ENCODE peak calls at places on chromosome 10, in five cellular contexts. L is cardiac muscle cell, E is mucosa of descending colon, G is IMR-90, M is astrocyte. V is an unnamed sample.

GRCh38 chr10:124092270-124093075 is 925 bp downstream of the CHST15 start:
- DNase-seq in L (peak; percentile 54), E (peak; percentile 65), G (no peak), M (peak; percentile 29), V (peak; percentile 57)

GRCh38 chr10:26755443-26755903 is 58.0 kb downstream of the PDSS1 start:
- DNase-seq in L (peak; percentile 51), E (no peak), G (peak; percentile 65), M (peak; percentile 52), V (no peak)

GRCh38 chr10:76149602-76150138 is 718.2 kb downstream of the LRMDA start:
- DNase-seq in L (no peak), E (no peak), G (no peak), M (no peak), V (no peak)

GRCh38 chr10:58797356-58797755 is 284.7 kb downstream of the BICC1 start:
- DNase-seq in L (no peak), E (no peak), G (peak; percentile 42), M (peak; percentile 51), V (no peak)

GRCh38 chr10:77578583-77579227 is 58.9 kb downstream of the KCNMA1 start:
- DNase-seq in L (no peak), E (no peak), G (peak; percentile 90), M (peak; percentile 37), V (no peak)

GRCh38 chr10:126663328-126663727 is 7.2 kb downstream of the C10orf90 start:
- DNase-seq in L (peak; percentile 93), E (no peak), G (no peak), M (peak; percentile 98), V (no peak)

GRCh38 chr10:53990799-53991238 is 810.2 kb downstream of the PCDH15 start:
- DNase-seq in L (no peak), E (no peak), G (no peak), M (no peak), V (no peak)

GRCh38 chr10:43599333-43599732 is 6.9 kb upstream of the ZNF485 start:
- DNase-seq in L (no peak), E (no peak), G (no peak), M (no peak), V (no peak)

GRCh38 chr10:120948889-120949382 is 97.8 kb downstream of the WDR11 start:
- DNase-seq in L (peak; percentile 83), E (peak; percentile 82), G (peak; percentile 55), M (peak; percentile 31), V (peak; percentile 68)

GRCh38 chr10:6035101-6035834 is 26.9 kb downstream of the IL2RA start:
- DNase-seq in L (no peak), E (no peak), G (no peak), M (no peak), V (peak; percentile 10)

GRCh38 chr10:110344622-110345021 is 39.9 kb upstream of the SMNDC1 start:
- DNase-seq in L (no peak), E (no peak), G (no peak), M (peak; percentile 47), V (no peak)

GRCh38 chr10:29319205-29319781 is 30.4 kb downstream of the LYZL1 start:
- DNase-seq in L (no peak), E (no peak), G (no peak), M (no peak), V (no peak)

GRCh38 chr10:68543004-68543918 is 15.9 kb upstream of the SLC25A16 start:
- DNase-seq in L (peak; percentile 43), E (no peak), G (peak; percentile 84), M (peak; percentile 87), V (no peak)

GRCh38 chr10:50286517-50286916 is 35.2 kb upstream of the ASAH2 start:
- DNase-seq in L (peak; percentile 62), E (no peak), G (peak; percentile 16), M (peak; percentile 28), V (no peak)

GRCh38 chr10:61024801-61025201 is 80.8 kb upstream of the RHOBTB1 start:
- DNase-seq in L (peak; percentile 38), E (no peak), G (peak; percentile 16), M (peak; percentile 7), V (no peak)

GRCh38 chr10:103849880-103850571 is 5.3 kb downstream of the SH3PXD2A start:
- DNase-seq in L (peak; percentile 76), E (no peak), G (peak; percentile 93), M (peak; percentile 91), V (peak; percentile 35)

GRCh38 chr10:103849212-103849877 is 6.0 kb downstream of the SH3PXD2A start:
- DNase-seq in L (no peak), E (no peak), G (no peak), M (no peak), V (peak; percentile 34)

GRCh38 chr10:103851261-103851660 is 4.1 kb downstream of the SH3PXD2A start:
- DNase-seq in L (no peak), E (peak; percentile 59), G (no peak), M (no peak), V (peak; percentile 59)

GRCh38 chr10:103852189-103852711 is 3.1 kb downstream of the SH3PXD2A start:
- DNase-seq in L (peak; percentile 65), E (no peak), G (peak; percentile 52), M (peak; percentile 68), V (peak; percentile 64)

GRCh38 chr10:103850572-103850895 is 4.8 kb downstream of the SH3PXD2A start:
- DNase-seq in L (no peak), E (no peak), G (no peak), M (no peak), V (peak; percentile 52)
- H3K4me1 ChIP-seq in L (peaks cover 54% of the 10 kb centered on the region), E (peaks cover 55% of the 10 kb centered on the region), G (peaks cover 32% of the 10 kb centered on the region), M (peaks cover 39% of the 10 kb centered on the region), V (peaks cover 61% of the 10 kb centered on the region)

GRCh38 chr10:86733260-86733671 is 23.2 kb upstream of the BMPR1A start:
- DNase-seq in L (peak; percentile 29), E (no peak), G (peak; percentile 8), M (no peak), V (no peak)
- H3K4me1 ChIP-seq in L (peaks cover 38% of the 10 kb centered on the region), E (no peaks in the 10 kb centered on the region), G (no peaks in the 10 kb centered on the region), M (no peaks in the 10 kb centered on the region), V (no peaks in the 10 kb centered on the region)

DNA sequence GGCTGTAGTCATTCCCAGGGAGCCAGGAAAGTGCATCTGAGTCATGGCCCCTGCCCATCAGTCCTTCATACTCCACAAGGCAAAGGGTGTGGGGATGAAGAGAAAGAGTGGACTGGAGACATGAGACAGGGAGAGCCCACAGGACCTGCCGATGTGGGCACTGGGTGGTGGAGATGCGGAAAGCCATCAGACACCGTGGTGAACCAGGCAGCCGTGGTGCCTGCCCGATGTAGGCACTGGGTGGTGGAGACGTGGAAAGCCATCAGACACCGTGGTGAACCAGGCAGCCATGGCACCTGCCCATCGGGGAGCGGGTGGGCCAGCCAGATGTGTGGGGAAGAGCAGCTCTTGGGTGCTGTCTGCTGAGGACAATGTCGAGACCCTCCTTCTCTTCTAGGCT is 58.6 kb downstream of the AFAP1L2 start:
- DNase-seq in L (no peak), E (no peak), G (no peak), M (no peak), V (no peak)
- H3K4me1 ChIP-seq in L (peaks cover 13% of the 10 kb centered on the region), E (no peaks in the 10 kb centered on the region), G (peaks cover 5% of the 10 kb centered on the region), M (peaks cover 15% of the 10 kb centered on the region), V (no peaks in the 10 kb centered on the region)

GRCh38 chr10:33270971-33271370 is 63.5 kb downstream of the NRP1 start:
- DNase-seq in L (no peak), E (no peak), G (no peak), M (no peak), V (no peak)

GRCh38 chr10:33276282-33276923 is 58.1 kb downstream of the NRP1 start:
- DNase-seq in L (no peak), E (no peak), G (no peak), M (no peak), V (no peak)

GRCh38 chr10:33274096-33274785 is 60.2 kb downstream of the NRP1 start:
- DNase-seq in L (no peak), E (no peak), G (no peak), M (peak; percentile 89), V (no peak)

GRCh38 chr10:33273295-33274002 is 61.0 kb downstream of the NRP1 start:
- DNase-seq in L (peak; percentile 99), E (peak; percentile 72), G (peak; percentile 96), M (peak; percentile 94), V (peak; percentile 69)

DNA sequence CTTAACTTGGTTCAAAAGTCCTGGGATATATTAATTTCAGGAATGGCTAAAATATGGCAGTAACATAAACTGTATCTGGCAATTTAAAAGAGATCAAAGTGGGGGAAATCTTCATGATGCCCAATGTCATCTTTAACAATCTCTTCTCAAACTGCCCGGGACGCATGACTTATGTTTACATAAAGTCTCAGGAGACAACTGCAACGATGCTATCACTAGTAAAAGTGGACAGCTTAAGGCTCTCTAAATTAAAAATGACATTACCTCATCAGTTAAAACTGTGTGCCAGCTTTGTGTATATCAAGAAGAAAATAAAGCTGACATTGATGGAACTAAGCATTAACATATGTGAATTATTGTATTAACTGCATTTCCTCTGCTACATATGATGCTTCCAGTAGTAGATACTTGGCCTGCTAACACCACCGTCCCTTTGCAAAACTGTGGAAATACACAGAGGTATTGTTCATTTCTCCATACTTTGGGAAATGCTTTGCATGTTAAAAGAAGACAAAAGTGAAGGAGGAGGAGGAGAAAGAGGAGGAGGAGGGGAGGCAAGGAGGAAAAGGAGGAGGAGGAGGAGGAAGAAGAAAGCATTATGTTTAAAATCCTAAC is 62.4 kb downstream of the NRP1 start:
- DNase-seq in L (no peak), E (no peak), G (no peak), M (no peak), V (no peak)
- H3K4me1 ChIP-seq in L (peaks cover 16% of the 10 kb centered on the region), E (peaks cover 6% of the 10 kb centered on the region), G (peaks cover 17% of the 10 kb centered on the region), M (peaks cover 35% of the 10 kb centered on the region), V (peaks cover 6% of the 10 kb centered on the region)

GRCh38 chr10:69863580-69863979 is 61.9 kb downstream of the COL13A1 start:
- DNase-seq in L (no peak), E (no peak), G (peak; percentile 77), M (peak; percentile 40), V (no peak)
- H3K4me1 ChIP-seq in L (peaks cover 49% of the 10 kb centered on the region), E (peaks cover 12% of the 10 kb centered on the region), G (peaks cover 32% of the 10 kb centered on the region), M (peaks cover 66% of the 10 kb centered on the region), V (peaks cover 6% of the 10 kb centered on the region)

GRCh38 chr10:24889636-24890035 is 62.8 kb downstream of the PRTFDC1 start:
- DNase-seq in L (peak; percentile 21), E (no peak), G (no peak), M (peak; percentile 43), V (no peak)

GRCh38 chr10:24894728-24895127 is 57.7 kb downstream of the PRTFDC1 start:
- DNase-seq in L (no peak), E (no peak), G (no peak), M (no peak), V (no peak)

GRCh38 chr10:24894309-24894708 is 58.1 kb downstream of the PRTFDC1 start:
- DNase-seq in L (peak; percentile 89), E (no peak), G (peak; percentile 97), M (peak; percentile 96), V (no peak)

GRCh38 chr10:24891823-24892222 is 60.6 kb downstream of the PRTFDC1 start:
- DNase-seq in L (peak; percentile 58), E (no peak), G (peak; percentile 92), M (peak; percentile 85), V (no peak)

GRCh38 chr10:24893127-24893526 is 59.3 kb downstream of the PRTFDC1 start:
- DNase-seq in L (peak; percentile 73), E (no peak), G (peak; percentile 49), M (peak; percentile 36), V (no peak)
- H3K4me1 ChIP-seq in L (no peaks in the 10 kb centered on the region), E (peaks cover 8% of the 10 kb centered on the region), G (peaks cover 14% of the 10 kb centered on the region), M (peaks cover 45% of the 10 kb centered on the region), V (no peaks in the 10 kb centered on the region)

V was measured in colonic mucosa.